ENCODE peak calls at places on chromosome 7, in four cellular contexts. One of them, this sample, is unnamed.

GRCh38 chr7:69847921-69848612 is 249.8 kb downstream of the AUTS2 start:
- DNase-seq in A549: no peak
- DNase-seq in HepG2: no peak
- DNase-seq in K562: no peak
- DNase-seq in this sample: no peak

GRCh38 chr7:102004229-102004628 is 186.8 kb downstream of the CUX1 start:
- DNase-seq in A549: no peak
- DNase-seq in HepG2: no peak
- DNase-seq in K562: no peak
- DNase-seq in this sample: no peak

GRCh38 chr7:47663841-47664240 is 81.9 kb upstream of the TNS3 start:
- DNase-seq in A549: no peak
- DNase-seq in HepG2: no peak
- DNase-seq in K562: no peak
- DNase-seq in this sample: no peak

GRCh38 chr7:90207956-90208355 is 3.6 kb upstream of the STEAP2 start:
- DNase-seq in A549: no peak
- DNase-seq in HepG2: no peak
- DNase-seq in K562: no peak
- DNase-seq in this sample: no peak

GRCh38 chr7:102896585-102896984 is 16.2 kb upstream of the LRRC17 start:
- DNase-seq in A549: no peak
- DNase-seq in HepG2: no peak
- DNase-seq in K562: no peak
- DNase-seq in this sample: no peak

GRCh38 chr7:135193615-135194081 is 17.7 kb downstream of the WDR91 start:
- DNase-seq in A549: no peak
- DNase-seq in HepG2: peak; percentile 40
- DNase-seq in K562: no peak
- DNase-seq in this sample: no peak

GRCh38 chr7:100545636-100546128 is 6.7 kb downstream of the AGFG2 start:
- DNase-seq in A549: peak; percentile 91
- DNase-seq in HepG2: peak; percentile 95
- DNase-seq in K562: peak; percentile 74
- DNase-seq in this sample: no peak

GRCh38 chr7:17646181-17646956 is 293.9 kb downstream of the SNX13 start:
- DNase-seq in A549: peak; percentile 33
- DNase-seq in HepG2: no peak
- DNase-seq in K562: no peak
- DNase-seq in this sample: no peak

GRCh38 chr7:134058980-134059379 is 68.2 kb upstream of the LRGUK start:
- DNase-seq in A549: no peak
- DNase-seq in HepG2: no peak
- DNase-seq in K562: no peak
- DNase-seq in this sample: no peak

GRCh38 chr7:43642897-43643630 is 60.2 kb downstream of the STK17A start:
- DNase-seq in A549: no peak
- DNase-seq in HepG2: no peak
- DNase-seq in K562: no peak
- DNase-seq in this sample: no peak

GRCh38 chr7:21497072-21497471 is 45.8 kb upstream of the DNAH11 start:
- DNase-seq in A549: no peak
- DNase-seq in HepG2: no peak
- DNase-seq in K562: no peak
- DNase-seq in this sample: no peak

GRCh38 chr7:102208826-102209225 is 77.8 kb upstream of the SH2B2 start:
- DNase-seq in A549: no peak
- DNase-seq in HepG2: no peak
- DNase-seq in K562: no peak
- DNase-seq in this sample: no peak

GRCh38 chr7:127635659-127636285 is 16.2 kb upstream of the SND1 start:
- DNase-seq in A549: no peak
- DNase-seq in HepG2: no peak
- DNase-seq in K562: no peak
- DNase-seq in this sample: no peak

GRCh38 chr7:133794490-133794889 is 332.6 kb upstream of the LRGUK start:
- DNase-seq in A549: no peak
- DNase-seq in HepG2: no peak
- DNase-seq in K562: no peak
- DNase-seq in this sample: no peak

GRCh38 chr7:106704000-106704840 is 43.3 kb upstream of the CCDC71L start:
- DNase-seq in A549: no peak
- DNase-seq in HepG2: no peak
- DNase-seq in K562: no peak
- DNase-seq in this sample: no peak

GRCh38 chr7:146865696-146866095 is 749.1 kb downstream of the CNTNAP2 start:
- DNase-seq in A549: no peak
- DNase-seq in HepG2: no peak
- DNase-seq in K562: no peak
- DNase-seq in this sample: no peak

GRCh38 chr7:131119381-131119780 is 208.3 kb upstream of the MKLN1 start:
- DNase-seq in A549: no peak
- DNase-seq in HepG2: no peak
- DNase-seq in K562: no peak
- DNase-seq in this sample: no peak

DNA sequence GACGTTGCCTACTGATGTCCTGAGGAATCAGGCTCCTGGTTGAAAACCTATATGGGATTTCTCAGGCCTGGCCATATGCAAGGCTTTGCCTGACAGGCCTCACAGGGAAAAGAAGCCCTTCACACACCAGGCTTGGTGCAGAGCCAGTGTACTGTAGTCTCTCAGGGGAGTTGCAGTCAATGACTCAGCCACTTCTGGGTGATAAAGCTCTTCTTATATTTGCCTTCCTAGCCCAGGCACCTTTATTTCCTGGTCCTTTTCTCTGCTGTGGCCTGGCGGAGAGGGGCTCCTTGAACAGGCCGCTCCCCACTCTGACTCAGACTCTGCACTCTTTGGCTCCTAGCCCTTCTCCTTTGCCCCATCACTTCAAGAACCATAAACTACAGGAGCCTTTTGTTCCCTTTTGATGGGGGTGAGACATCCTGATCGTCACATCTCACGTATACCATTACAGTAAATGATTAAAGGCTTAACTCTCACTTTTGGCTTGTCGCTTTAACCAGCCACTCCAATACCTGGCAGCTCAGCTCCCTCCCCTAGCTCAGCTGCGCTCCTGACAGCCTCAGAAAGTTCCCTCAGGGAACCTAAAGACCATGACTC is 33.5 kb downstream of the DPY19L1 start:
- DNase-seq in A549: peak; percentile 99
- DNase-seq in HepG2: peak; percentile 15
- DNase-seq in K562: peak; percentile 18
- DNase-seq in this sample: no peak
- TF ChIP-seq NR3C1 in A549: no peak
- TF ChIP-seq NR3C1 in HepG2: no peak
- TF ChIP-seq NR3C1 in K562: no peak
- TF ChIP-seq NR3C1 in this sample: no peak

GRCh38 chr7:30917216-30917893 is 5.7 kb downstream of the AQP1 start:
- DNase-seq in A549: no peak
- DNase-seq in HepG2: no peak
- DNase-seq in K562: no peak
- DNase-seq in this sample: no peak
- TF ChIP-seq NR3C1 in A549: no peak
- TF ChIP-seq NR3C1 in HepG2: no peak
- TF ChIP-seq NR3C1 in K562: no peak
- TF ChIP-seq NR3C1 in this sample: no peak

DNA sequence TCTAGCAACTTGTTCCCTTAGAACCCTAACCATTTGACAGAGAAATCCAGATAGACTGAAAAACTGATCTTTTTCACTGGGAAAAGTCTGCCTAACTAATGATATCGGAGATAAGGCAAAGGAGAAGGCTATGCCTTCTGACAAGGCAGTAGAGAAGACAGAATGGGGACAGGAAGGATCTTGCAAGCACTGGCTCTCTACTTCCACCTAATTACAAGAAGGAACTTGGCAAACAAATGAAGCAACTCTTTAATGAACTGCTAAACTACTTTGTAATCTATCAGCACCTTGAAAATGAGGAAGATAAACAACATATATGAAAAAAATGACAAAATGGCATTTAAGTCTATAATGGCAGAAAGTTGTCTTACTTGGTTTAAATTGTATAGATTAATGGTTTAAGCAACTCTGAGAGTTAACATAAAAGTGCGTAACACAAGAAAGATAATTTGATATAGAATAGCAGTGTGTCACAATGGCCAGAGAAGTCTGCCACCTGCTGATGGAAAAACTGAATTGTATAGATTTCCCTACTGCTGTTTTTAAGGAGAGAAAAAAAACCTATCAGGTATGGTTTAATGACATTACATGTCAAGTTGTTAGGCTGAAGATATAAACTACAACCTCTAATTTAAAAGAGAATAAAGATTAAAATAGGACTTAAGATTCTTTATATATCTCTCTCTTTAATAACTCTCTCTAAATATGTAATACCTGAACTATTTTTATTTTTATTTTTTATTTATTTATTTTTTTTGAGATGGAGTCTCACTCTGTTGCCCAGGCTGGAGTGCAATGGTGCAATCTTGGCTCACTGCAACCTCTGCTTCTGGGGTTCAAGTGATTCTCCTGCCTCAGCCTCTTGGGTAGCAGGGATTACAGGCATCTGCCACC is 11.9 kb downstream of the NT5C3A start:
- DNase-seq in A549: peak; percentile 52
- DNase-seq in HepG2: peak; percentile 41
- DNase-seq in K562: no peak
- DNase-seq in this sample: no peak
- TF ChIP-seq NR3C1 in A549: no peak
- TF ChIP-seq NR3C1 in HepG2: no peak
- TF ChIP-seq NR3C1 in K562: no peak
- TF ChIP-seq NR3C1 in this sample: no peak

GRCh38 chr7:83394776-83395175 is 232.1 kb upstream of the PCLO start:
- DNase-seq in A549: no peak
- DNase-seq in HepG2: no peak
- DNase-seq in K562: no peak
- DNase-seq in this sample: no peak
- TF ChIP-seq NR3C1 in A549: no peak
- TF ChIP-seq NR3C1 in HepG2: no peak
- TF ChIP-seq NR3C1 in K562: no peak
- TF ChIP-seq NR3C1 in this sample: no peak

GRCh38 chr7:157292770-157293412 is 43.9 kb upstream of the DNAJB6 start:
- DNase-seq in A549: peak; percentile 53
- DNase-seq in HepG2: no peak
- DNase-seq in K562: peak; percentile 82
- DNase-seq in this sample: no peak

GRCh38 chr7:157291404-157292080 is 45.3 kb upstream of the DNAJB6 start:
- DNase-seq in A549: no peak
- DNase-seq in HepG2: no peak
- DNase-seq in K562: peak; percentile 65
- DNase-seq in this sample: no peak

GRCh38 chr7:157294773-157295172 is 42.0 kb upstream of the DNAJB6 start:
- DNase-seq in A549: no peak
- DNase-seq in HepG2: no peak
- DNase-seq in K562: no peak
- DNase-seq in this sample: no peak

GRCh38 chr7:157292258-157292657 is 44.5 kb upstream of the DNAJB6 start:
- DNase-seq in A549: no peak
- DNase-seq in HepG2: no peak
- DNase-seq in K562: no peak
- DNase-seq in this sample: no peak

DNA sequence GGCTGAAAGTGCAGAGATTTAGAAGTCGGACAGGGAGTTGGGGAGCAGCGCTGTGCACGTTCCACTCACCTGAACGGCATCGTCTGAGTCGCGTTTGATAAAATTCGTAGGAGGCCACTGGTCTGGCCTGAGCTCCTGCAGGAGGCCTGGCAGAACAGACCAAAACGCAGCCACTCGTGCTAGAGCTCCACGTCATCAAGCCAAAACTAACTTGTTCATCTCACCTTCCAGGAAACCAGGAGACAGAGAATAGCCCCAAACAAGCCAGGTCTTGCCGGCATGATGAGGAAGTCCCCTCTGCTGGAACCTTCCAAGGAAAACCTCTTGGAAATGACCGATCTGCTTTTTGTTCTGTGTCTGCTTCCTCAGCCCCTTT is 43.4 kb upstream of the DNAJB6 start:
- DNase-seq in A549: no peak
- DNase-seq in HepG2: no peak
- DNase-seq in K562: no peak
- DNase-seq in this sample: no peak
- TF ChIP-seq NR3C1 in A549: no peak
- TF ChIP-seq NR3C1 in HepG2: no peak
- TF ChIP-seq NR3C1 in K562: no peak
- TF ChIP-seq NR3C1 in this sample: no peak

DNA sequence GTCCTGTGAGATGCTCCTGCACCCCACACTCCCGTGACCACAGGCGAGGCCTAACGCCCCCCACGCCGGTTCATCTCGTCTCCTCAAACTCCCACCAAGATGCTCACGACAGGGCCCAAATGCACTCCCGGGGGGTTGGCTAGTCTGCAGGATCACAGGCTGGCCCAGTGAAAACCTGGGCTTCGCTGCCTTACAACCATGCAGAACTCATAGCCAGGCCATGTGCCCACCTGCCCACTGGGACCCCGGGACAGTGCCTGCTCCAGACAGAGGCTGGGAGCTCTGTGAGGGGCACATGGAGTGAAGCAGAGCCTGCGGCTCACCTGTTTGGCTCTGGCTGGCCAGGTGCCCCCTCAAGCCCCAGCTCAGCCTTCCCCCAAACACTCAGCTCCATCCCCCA is 9.4 kb upstream of the GPER1 start:
- DNase-seq in A549: no peak
- DNase-seq in HepG2: no peak
- DNase-seq in K562: no peak
- DNase-seq in this sample: no peak
- TF ChIP-seq NR3C1 in A549: no peak
- TF ChIP-seq NR3C1 in HepG2: no peak
- TF ChIP-seq NR3C1 in K562: no peak
- TF ChIP-seq NR3C1 in this sample: no peak

DNA sequence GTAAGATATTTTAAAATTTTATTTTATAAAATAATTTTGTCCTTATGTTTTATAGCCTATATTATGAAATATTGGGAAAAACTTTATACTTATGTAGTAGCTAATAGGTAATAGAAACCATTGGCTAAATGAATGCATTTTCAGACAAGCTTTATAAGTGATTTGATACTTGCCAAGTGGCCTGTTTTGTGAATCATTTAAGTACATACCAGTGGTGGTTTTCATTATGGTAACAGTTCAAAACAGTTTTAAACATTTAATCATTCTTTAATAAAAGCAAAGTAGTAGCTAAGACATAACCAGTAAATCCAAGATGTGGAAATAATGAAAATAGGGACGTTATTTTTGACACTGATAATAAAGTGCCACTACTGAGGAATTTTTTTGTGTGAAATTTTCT is 182.2 kb downstream of the PHF14 start:
- DNase-seq in A549: no peak
- DNase-seq in HepG2: no peak
- DNase-seq in K562: no peak
- DNase-seq in this sample: no peak
- TF ChIP-seq NR3C1 in A549: no peak
- TF ChIP-seq NR3C1 in HepG2: no peak
- TF ChIP-seq NR3C1 in K562: no peak
- TF ChIP-seq NR3C1 in this sample: no peak